ENCODE peak calls at places on chromosomes 12 and 14, in six cellular contexts. X is AG04450, J is IMR-90, Z is A673, Y is fibroblast of the aortic adventitia, S is lung. L is an unnamed sample.

GRCh38 chr14:58923751-58924405 is 264.6 kb upstream of the DAAM1 start:
- DNase-seq in Y (no peak), S (no peak), Z (no peak), X (no peak), J (no peak), L (no peak)

GRCh38 chr12:42490261-42490842 is 99.2 kb downstream of the PRICKLE1 start:
- DNase-seq in J (no peak), S (no peak), Y (no peak), X (no peak), Z (no peak), L (no peak)

GRCh38 chr12:121376754-121377697 is 22.9 kb upstream of the RNF34 start:
- DNase-seq in S (no peak), J (no peak), Z (no peak), X (no peak), Y (no peak), L (no peak)

GRCh38 chr14:50831704-50832130 is 755 bp upstream of the NIN start:
- DNase-seq in Y (no peak), S (no peak), J (no peak), X (no peak), Z (peak), L (no peak)

GRCh38 chr14:22002860-22003284 is 329.3 kb upstream of the OR4E1 start:
- DNase-seq in S (no peak), J (no peak), X (no peak), Z (peak), Y (no peak), L (no peak)

GRCh38 chr14:32004300-32004699 is 72.8 kb upstream of the ARHGAP5 start:
- DNase-seq in Y (no peak), S (no peak), Z (no peak), J (no peak), X (no peak), L (no peak)

GRCh38 chr14:28308727-28309126 is 457.9 kb upstream of the FOXG1 start:
- DNase-seq in S (no peak), Z (no peak), X (no peak), Y (peak), J (no peak), L (no peak)

GRCh38 chr12:65952737-65953209 is 128.5 kb downstream of the HMGA2 start:
- DNase-seq in Z (no peak), Y (no peak), J (peak), S (no peak), X (no peak), L (no peak)

GRCh38 chr14:61695695-61696527 is 598 bp downstream of the HIF1A start:
- DNase-seq in J (peak), S (peak), Z (peak), Y (peak), X (no peak), L (peak)

GRCh38 chr12:21416611-21417121 is 20.8 kb upstream of the PYROXD1 start:
- DNase-seq in S (no peak), J (peak), Z (no peak), Y (peak), X (no peak), L (no peak)

GRCh38 chr14:74417611-74418010 is 8.4 kb downstream of the SYNDIG1L start:
- DNase-seq in Z (no peak), S (no peak), J (no peak), Y (no peak), X (no peak), L (no peak)

GRCh38 chr12:50581226-50582184 is 76.7 kb downstream of the DIP2B start:
- DNase-seq in Y (peak), Z (no peak), X (no peak), S (no peak), J (peak), L (no peak)

GRCh38 chr12:70190252-70191010 is 52.8 kb upstream of the CNOT2 start:
- DNase-seq in Z (peak), J (peak), Y (peak), X (no peak), S (no peak), L (no peak)

GRCh38 chr12:94039199-94039840 is 109.1 kb upstream of the PLXNC1 start:
- DNase-seq in S (no peak), Y (no peak), Z (no peak), X (no peak), J (no peak), L (no peak)

GRCh38 chr12:94033767-94034166 is 114.6 kb upstream of the PLXNC1 start:
- DNase-seq in J (no peak), Y (no peak), S (no peak), Z (no peak), X (no peak), L (no peak)

GRCh38 chr12:94038605-94039004 is 109.8 kb upstream of the PLXNC1 start:
- DNase-seq in S (no peak), X (no peak), J (no peak), Y (no peak), Z (no peak), L (no peak)

GRCh38 chr12:94039914-94040313 is 108.5 kb upstream of the PLXNC1 start:
- DNase-seq in J (peak), Z (no peak), X (no peak), S (no peak), Y (peak), L (no peak)

DNA sequence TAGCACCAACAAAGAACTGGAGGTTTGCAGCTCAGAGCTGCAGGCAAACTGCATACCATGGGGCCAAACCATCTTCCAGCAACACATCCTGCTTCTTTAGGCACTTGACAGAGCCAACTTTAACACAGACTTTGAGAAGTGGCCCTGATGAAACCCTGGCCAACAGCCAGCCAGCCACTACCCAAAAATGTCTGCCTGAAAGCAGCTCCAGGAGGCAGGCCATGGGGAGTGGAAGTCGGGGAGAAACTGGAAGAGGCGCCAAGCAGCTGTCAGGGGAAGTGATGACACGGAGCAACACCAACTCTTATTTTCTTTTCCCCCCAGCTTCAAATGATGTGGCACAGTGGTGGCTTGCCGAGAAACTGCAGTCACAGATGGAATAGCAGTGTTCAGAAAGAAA is 110.9 kb upstream of the PLXNC1 start:
- DNase-seq in J (no peak), Y (peak), X (no peak), Z (no peak), S (no peak), L (no peak)
- H3K4me3 ChIP-seq in J (no peak), Y (no peak), X (no peak), Z (no peak), S (no peak), L (no peak)

GRCh38 chr14:65958664-65959562 is 527.3 kb upstream of the CCDC196 start:
- DNase-seq in S (no peak), Y (peak), X (no peak), J (peak), Z (peak), L (no peak)
- TF ChIP-seq CTCF in S (peak), Y (peak), X (peak), J (peak), Z (peak), L (peak)

GRCh38 chr12:4909397-4909733 is 340 bp upstream of the KCNA1 start:
- DNase-seq in J (no peak), X (no peak), Z (no peak), Y (no peak), S (no peak), L (no peak)
- H3K4me3 ChIP-seq in J (no peak), X (no peak), Z (no peak), Y (no peak), S (no peak), L (no peak)

GRCh38 chr12:113030875-113031525 is 25.5 kb upstream of the DTX1 start:
- DNase-seq in X (no peak), Y (peak), S (no peak), Z (peak), J (peak), L (peak)
- TF ChIP-seq CTCF in X (peak), Y (peak), S (peak), Z (peak), J (peak), L (peak)

GRCh38 chr12:563899-564298 is 99.3 kb downstream of the NINJ2 start:
- DNase-seq in Y (no peak), J (no peak), X (no peak), S (no peak), Z (no peak), L (no peak)

GRCh38 chr12:563250-563781 is 99.9 kb downstream of the NINJ2 start:
- DNase-seq in Y (no peak), X (no peak), S (no peak), Z (no peak), J (no peak), L (no peak)

GRCh38 chr12:561116-561705 is 101.5 kb downstream of the B4GALNT3 start:
- DNase-seq in J (no peak), Y (no peak), X (no peak), S (no peak), Z (no peak), L (no peak)

GRCh38 chr12:561908-562593 is 101.2 kb downstream of the NINJ2 start:
- DNase-seq in S (no peak), Z (no peak), X (no peak), J (no peak), Y (no peak), L (no peak)

DNA sequence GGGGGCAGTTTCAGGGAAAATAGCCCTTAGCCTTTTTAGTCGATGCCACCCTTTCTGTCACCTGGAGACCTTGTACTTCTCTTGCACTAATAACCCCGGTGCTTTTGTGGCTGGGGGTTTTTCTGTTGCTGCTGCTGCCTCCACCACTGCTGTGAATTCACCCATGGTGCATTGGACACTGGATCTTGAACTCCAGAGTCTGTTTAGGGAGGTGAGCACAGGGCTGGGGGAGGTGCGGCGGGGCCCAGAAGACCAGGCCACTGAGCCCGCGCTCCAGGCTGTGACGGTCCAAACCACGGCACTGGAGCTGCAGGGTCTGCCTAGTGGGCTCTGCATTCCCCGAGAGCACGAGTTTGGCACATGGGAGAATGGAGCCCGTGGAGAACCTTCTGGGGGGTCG is 100.6 kb downstream of the NINJ2 start:
- DNase-seq in Y (no peak), S (no peak), J (no peak), X (no peak), Z (no peak), L (no peak)
- H3K4me3 ChIP-seq in Y (no peak), S (no peak), J (no peak), X (no peak), Z (no peak), L (no peak)

GRCh38 chr12:52561880-52562449 is 9.0 kb upstream of the KRT71 start:
- DNase-seq in X (no peak), J (no peak), Y (no peak), Z (no peak), S (peak), L (no peak)
- TF ChIP-seq CTCF in X (no peak), J (no peak), Y (peak), Z (peak), S (no peak), L (peak)

L was measured in LNCaP clone FGC.